ENCODE peak calls at places on chromosomes 1 and 21, in seven cellular contexts. Y is GM12865, V is testis, I is transverse colon, B is fibroblast of lung, U is right lobe of liver, A is fibroblast of mammary gland. S is an unnamed sample.
A peak's percentile ranks its signal among the peaks of the same experiment; 100 is the strongest.

GRCh38 chr1:163195728-163196448 is 6.8 kb downstream of the RGS5 start:
- DNase-seq in Y (no peak), V (peak; percentile 32), I (no peak), B (peak; percentile 8), U (no peak), A (no peak), S (no peak)

GRCh38 chr1:29711582-29712274 is 475.4 kb downstream of the PTPRU start:
- DNase-seq in Y (peak; percentile 56), V (no peak), I (no peak), B (peak; percentile 60), U (no peak), A (peak; percentile 86), S (no peak)

GRCh38 chr1:56113679-56114078 is 465.7 kb downstream of the PLPP3 start:
- DNase-seq in Y (no peak), V (no peak), I (no peak), B (no peak), U (no peak), A (no peak), S (no peak)

GRCh38 chr1:178267646-178268094 is 173.8 kb downstream of the RASAL2 start:
- DNase-seq in Y (no peak), V (no peak), I (no peak), B (no peak), U (no peak), A (peak; percentile 17), S (no peak)

GRCh38 chr1:235279627-235280194 is 48.3 kb downstream of the ARID4B start:
- DNase-seq in Y (no peak), V (no peak), I (no peak), B (no peak), U (no peak), A (no peak), S (no peak)

GRCh38 chr1:118960567-118961136 is 27.5 kb downstream of the TBX15 start:
- DNase-seq in Y (no peak), V (no peak), I (peak; percentile 40), B (peak; percentile 71), U (peak; percentile 86), A (peak; percentile 99), S (no peak)

GRCh38 chr1:6489799-6490180 is 1.7 kb downstream of the PLEKHG5 start:
- DNase-seq in Y (peak; percentile 85), V (peak; percentile 74), I (peak; percentile 85), B (peak; percentile 70), U (peak; percentile 82), A (peak; percentile 64), S (peak; percentile 77)

GRCh38 chr1:67747667-67748066 is 62.7 kb downstream of the GADD45A start:
- DNase-seq in Y (no peak), V (no peak), I (no peak), B (no peak), U (no peak), A (peak; percentile 37), S (no peak)

GRCh38 chr1:5225687-5226389 is 571.4 kb downstream of the AJAP1 start:
- DNase-seq in Y (no peak), V (no peak), I (no peak), B (no peak), U (no peak), A (no peak), S (no peak)

GRCh38 chr1:95635820-95636219 is 401.8 kb downstream of the RWDD3 start:
- DNase-seq in Y (no peak), V (no peak), I (no peak), B (no peak), U (no peak), A (no peak), S (no peak)

GRCh38 chr1:207647966-207648906 is 3.3 kb downstream of the CR1L start:
- DNase-seq in Y (no peak), V (no peak), I (no peak), B (no peak), U (no peak), A (no peak), S (no peak)

GRCh38 chr1:30744060-30744756 is 13.4 kb downstream of the LAPTM5 start:
- DNase-seq in Y (peak; percentile 89), V (no peak), I (no peak), B (peak; percentile 39), U (no peak), A (peak; percentile 35), S (no peak)

GRCh38 chr1:228007054-228007800 is 429 bp downstream of the WNT3A start:
- DNase-seq in Y (no peak), V (no peak), I (no peak), B (no peak), U (peak; percentile 47), A (no peak), S (no peak)

GRCh38 chr1:209335090-209335692 is 248.3 kb upstream of the CAMK1G start:
- DNase-seq in Y (peak; percentile 33), V (peak; percentile 32), I (no peak), B (peak; percentile 18), U (no peak), A (no peak), S (peak; percentile 49)

GRCh38 chr1:72137665-72138064 is 144.7 kb downstream of the NEGR1 start:
- DNase-seq in Y (no peak), V (no peak), I (no peak), B (peak; percentile 6), U (no peak), A (peak; percentile 10), S (no peak)

GRCh38 chr1:42379794-42380616 is 587 bp upstream of the RIMKLA start:
- DNase-seq in Y (no peak), V (peak; percentile 37), I (no peak), B (peak; percentile 28), U (no peak), A (peak; percentile 32), S (no peak)

GRCh38 chr21:41319273-41319672 is 2.7 kb downstream of the FAM3B start:
- DNase-seq in Y (no peak), V (no peak), I (peak; percentile 37), B (no peak), U (no peak), A (no peak), S (no peak)

GRCh38 chr21:37842163-37842919 is 73.9 kb downstream of the KCNJ6 start:
- DNase-seq in Y (no peak), V (no peak), I (no peak), B (no peak), U (no peak), A (no peak), S (no peak)

GRCh38 chr1:195328681-195329080 is 1279.6 kb downstream of the KCNT2 start:
- DNase-seq in Y (no peak), V (no peak), I (no peak), B (no peak), U (no peak), A (no peak), S (no peak)

GRCh38 chr1:184866991-184867788 is 107.1 kb downstream of the NIBAN1 start:
- DNase-seq in Y (peak; percentile 94), V (no peak), I (peak; percentile 41), B (peak; percentile 98), U (no peak), A (peak; percentile 99), S (no peak)

GRCh38 chr21:46217511-46218196 is 10.9 kb downstream of the LSS start:
- DNase-seq in Y (no peak), V (peak; percentile 7), I (no peak), B (no peak), U (no peak), A (no peak), S (no peak)

GRCh38 chr1:28108006-28108405 is 19.6 kb upstream of the EYA3 start:
- DNase-seq in Y (no peak), V (no peak), I (no peak), B (no peak), U (no peak), A (no peak), S (no peak)

GRCh38 chr1:54866801-54867716 is 19.9 kb downstream of the DHCR24 start:
- DNase-seq in Y (no peak), V (no peak), I (peak; percentile 33), B (no peak), U (peak; percentile 75), A (no peak), S (no peak)

GRCh38 chr1:10424034-10424433 is 6.2 kb upstream of the CENPS start:
- DNase-seq in Y (no peak), V (peak; percentile 72), I (peak; percentile 13), B (peak; percentile 66), U (peak; percentile 74), A (peak; percentile 82), S (no peak)

GRCh38 chr21:25942145-25942544 is 207.4 kb downstream of the GABPA start:
- DNase-seq in Y (no peak), V (no peak), I (no peak), B (no peak), U (no peak), A (no peak), S (no peak)

GRCh38 chr1:241181971-241182370 is 175.0 kb downstream of the RGS7 start:
- DNase-seq in Y (no peak), V (no peak), I (no peak), B (no peak), U (no peak), A (no peak), S (no peak)

DNA sequence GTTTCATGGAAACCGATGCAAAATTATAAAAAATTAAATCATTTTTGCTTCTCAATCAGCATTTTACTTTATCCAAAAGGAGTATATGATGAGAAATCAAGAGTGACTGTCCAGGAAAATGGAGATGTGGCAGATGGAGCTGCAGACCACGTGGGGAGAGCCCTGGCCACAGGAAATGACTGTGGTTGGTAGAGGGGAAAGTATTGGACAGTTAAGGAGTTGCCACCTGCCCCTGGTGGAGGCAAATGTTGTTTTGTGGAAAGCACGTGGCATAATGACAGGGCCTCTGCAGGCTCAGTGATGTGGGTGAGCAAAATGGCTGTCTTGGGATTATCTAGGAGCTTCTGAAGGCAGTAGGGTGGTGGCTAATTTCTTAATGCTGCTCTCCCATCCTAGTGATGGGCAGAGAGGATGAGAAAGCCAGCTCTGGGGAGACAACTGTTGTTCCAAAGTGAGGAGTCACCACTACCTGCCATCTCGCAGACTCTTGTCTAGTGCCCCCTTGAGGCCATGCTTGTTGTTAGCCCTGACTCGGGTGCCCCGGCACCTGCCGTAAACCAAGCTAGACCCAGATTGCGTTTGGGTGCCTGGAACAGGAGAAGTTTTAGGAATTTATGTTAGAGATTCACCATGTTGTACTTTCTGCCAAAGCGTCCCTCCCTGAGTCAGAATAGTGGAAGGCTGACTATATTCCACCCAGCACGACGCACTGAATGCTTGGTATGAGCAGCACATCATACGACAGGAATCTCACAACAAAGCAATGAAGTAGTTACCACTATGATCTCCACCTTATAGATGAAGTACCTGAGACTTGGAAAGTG is 144.0 kb downstream of the ROR1 start:
- DNase-seq in Y (peak; percentile 51), V (no peak), I (no peak), B (no peak), U (no peak), A (peak; percentile 28), S (no peak)
- TF ChIP-seq CTCF in Y (peak; percentile 53), V (no peak), I (no peak), B (peak; percentile 27), U (no peak), A (peak; percentile 32), S (peak; percentile 30)

GRCh38 chr1:160997323-160998038 is 23.5 kb downstream of the F11R start:
- DNase-seq in Y (peak; percentile 73), V (peak; percentile 79), I (peak; percentile 77), B (peak; percentile 63), U (peak; percentile 75), A (peak; percentile 55), S (peak; percentile 36)
- TF ChIP-seq CTCF in Y (peak; percentile 60), V (peak; percentile 57), I (peak; percentile 57), B (peak; percentile 72), U (peak; percentile 69), A (peak; percentile 71), S (peak; percentile 64)

GRCh38 chr1:79556189-79556588 is 549.7 kb upstream of the ADGRL4 start:
- DNase-seq in Y (no peak), V (no peak), I (no peak), B (no peak), U (no peak), A (no peak), S (no peak)
- TF ChIP-seq CTCF in Y (no peak), V (peak; percentile 15), I (no peak), B (no peak), U (no peak), A (peak; percentile 4), S (no peak)

GRCh38 chr1:78329475-78329874 is 161.3 kb upstream of the PTGFR start:
- DNase-seq in Y (no peak), V (no peak), I (no peak), B (no peak), U (no peak), A (no peak), S (no peak)
- TF ChIP-seq CTCF in Y (no peak), V (no peak), I (no peak), B (no peak), U (no peak), A (no peak), S (no peak)

S was measured in neural crest cell.